ENCODE peak calls at places on chromosomes 6 and 20, in six cellular contexts. O is skeletal muscle cell, S is mucosa of gallbladder, Q is C1 segment of cervical spinal cord, C is progenitor cell of endocrine pancreas, H is pulmonary artery endothelial cell. W is an unnamed sample.

GRCh38 chr6:162234631-162235030 is 492.9 kb downstream of the PRKN start:
- DNase-seq in C (no peak), H (no peak), Q (no peak), S (no peak), O (no peak), W (no peak)

GRCh38 chr20:35191419-35191818 is 19.5 kb downstream of the PROCR start:
- DNase-seq in O (no peak), H (no peak), C (no peak), Q (no peak), S (no peak), W (no peak)

GRCh38 chr6:42338573-42339218 is 113.0 kb downstream of the TRERF1 start:
- DNase-seq in C (no peak), H (peak), Q (no peak), O (peak), S (no peak), W (no peak)

GRCh38 chr6:137661601-137662000 is 167.4 kb upstream of the OLIG3 start:
- DNase-seq in Q (no peak), H (no peak), S (no peak), O (no peak), C (no peak), W (peak)

GRCh38 chr6:13873288-13874190 is 51.2 kb upstream of the RNF182 start:
- DNase-seq in H (no peak), C (peak), S (peak), Q (no peak), O (no peak), W (peak)

GRCh38 chr6:166007349-166008263 is 160.0 kb downstream of the TBXT start:
- DNase-seq in S (peak), Q (no peak), C (no peak), O (peak), H (no peak), W (no peak)

GRCh38 chr6:42551202-42551601 is 12.6 kb upstream of the UBR2 start:
- DNase-seq in O (no peak), C (no peak), S (no peak), H (no peak), Q (no peak), W (no peak)

GRCh38 chr20:38093641-38094077 is 60.1 kb downstream of the RPRD1B start:
- DNase-seq in H (no peak), Q (no peak), S (no peak), C (no peak), O (no peak), W (no peak)

GRCh38 chr6:105995403-105995699 is 90.8 kb upstream of the PRDM1 start:
- DNase-seq in Q (no peak), H (no peak), O (no peak), S (no peak), C (no peak), W (no peak)

GRCh38 chr6:105816875-105817274 is 269.3 kb upstream of the PRDM1 start:
- DNase-seq in Q (no peak), O (no peak), H (no peak), C (no peak), S (no peak), W (no peak)

GRCh38 chr6:136812174-136812573 is 10.2 kb upstream of the PEX7 start:
- DNase-seq in S (no peak), H (no peak), Q (no peak), C (no peak), O (no peak), W (no peak)

GRCh38 chr6:117530467-117531242 is 48.2 kb downstream of the DCBLD1 start:
- DNase-seq in H (no peak), S (no peak), C (no peak), Q (no peak), O (no peak), W (no peak)

GRCh38 chr6:28280595-28281287 is 631 bp upstream of the PGBD1 start:
- DNase-seq in S (no peak), C (no peak), Q (no peak), O (no peak), H (no peak), W (no peak)

GRCh38 chr6:112232845-112233256 is 21.5 kb downstream of the LAMA4 start:
- DNase-seq in H (peak), C (no peak), O (peak), Q (no peak), S (no peak), W (no peak)

GRCh38 chr6:11484441-11484840 is 53.1 kb upstream of the TMEM170B start:
- DNase-seq in H (no peak), S (no peak), Q (no peak), C (no peak), O (no peak), W (no peak)